ENCODE peak calls at places on chromosomes 4 and X, in five cellular contexts. One of them, this sample, is unnamed.

GRCh38 chr4:148503681-148504080 is 61.5 kb upstream of the NR3C2 start:
- DNase-seq in tibial nerve: no peak
- DNase-seq in left lung: no peak
- DNase-seq in fibroblast of the aortic adventitia: no peak
- DNase-seq in pancreas: no peak
- DNase-seq in this sample: no peak

GRCh38 chrX:151680805-151681204 is 14.5 kb upstream of the PRRG3 start:
- DNase-seq in tibial nerve: no peak
- DNase-seq in left lung: no peak
- DNase-seq in fibroblast of the aortic adventitia: peak
- DNase-seq in pancreas: no peak
- DNase-seq in this sample: peak

GRCh38 chr4:107792691-107793090 is 32.0 kb upstream of the SGMS2 start:
- DNase-seq in tibial nerve: no peak
- DNase-seq in left lung: no peak
- DNase-seq in fibroblast of the aortic adventitia: no peak
- DNase-seq in pancreas: no peak
- DNase-seq in this sample: no peak

GRCh38 chr4:158778065-158778711 is 9.4 kb downstream of the FNIP2 start:
- DNase-seq in tibial nerve: no peak
- DNase-seq in left lung: no peak
- DNase-seq in fibroblast of the aortic adventitia: no peak
- DNase-seq in pancreas: no peak
- DNase-seq in this sample: no peak

GRCh38 chr4:169080970-169081369 is 70.9 kb upstream of the CBR4 start:
- DNase-seq in tibial nerve: no peak
- DNase-seq in left lung: no peak
- DNase-seq in fibroblast of the aortic adventitia: peak
- DNase-seq in pancreas: no peak
- DNase-seq in this sample: peak

GRCh38 chr4:1675802-1676137 is 8.3 kb downstream of the FAM53A start:
- DNase-seq in tibial nerve: no peak
- DNase-seq in left lung: peak
- DNase-seq in fibroblast of the aortic adventitia: no peak
- DNase-seq in pancreas: no peak
- DNase-seq in this sample: no peak

GRCh38 chr4:52856802-52857201 is 5.3 kb upstream of the RASL11B start:
- DNase-seq in tibial nerve: no peak
- DNase-seq in left lung: no peak
- DNase-seq in fibroblast of the aortic adventitia: no peak
- DNase-seq in pancreas: no peak
- DNase-seq in this sample: no peak

GRCh38 chr4:149961876-149962597 is 116.2 kb upstream of the DCLK2 start:
- DNase-seq in tibial nerve: no peak
- DNase-seq in left lung: no peak
- DNase-seq in fibroblast of the aortic adventitia: peak
- DNase-seq in pancreas: no peak
- DNase-seq in this sample: peak

GRCh38 chrX:154373340-154374306 is 811 bp downstream of the FLNA start:
- DNase-seq in tibial nerve: peak
- DNase-seq in left lung: no peak
- DNase-seq in fibroblast of the aortic adventitia: peak
- DNase-seq in pancreas: peak
- DNase-seq in this sample: peak

GRCh38 chr4:167020410-167020809 is 213.9 kb downstream of the SPOCK3 start:
- DNase-seq in tibial nerve: no peak
- DNase-seq in left lung: no peak
- DNase-seq in fibroblast of the aortic adventitia: peak
- DNase-seq in pancreas: no peak
- DNase-seq in this sample: no peak

GRCh38 chrX:40663880-40664630 is 16.7 kb upstream of the CXorf38 start:
- DNase-seq in tibial nerve: no peak
- DNase-seq in left lung: no peak
- DNase-seq in fibroblast of the aortic adventitia: peak
- DNase-seq in pancreas: no peak
- DNase-seq in this sample: peak

GRCh38 chr4:78691333-78691732 is 84.8 kb upstream of the BMP2K start:
- DNase-seq in tibial nerve: no peak
- DNase-seq in left lung: no peak
- DNase-seq in fibroblast of the aortic adventitia: no peak
- DNase-seq in pancreas: no peak
- DNase-seq in this sample: no peak

GRCh38 chrX:115337735-115338134 is 48.2 kb downstream of the LUZP4 start:
- DNase-seq in tibial nerve: no peak
- DNase-seq in left lung: no peak
- DNase-seq in fibroblast of the aortic adventitia: peak
- DNase-seq in pancreas: no peak
- DNase-seq in this sample: peak

GRCh38 chr4:96955226-96955625 is 1115.3 kb downstream of the PDHA2 start:
- DNase-seq in tibial nerve: no peak
- DNase-seq in left lung: no peak
- DNase-seq in fibroblast of the aortic adventitia: no peak
- DNase-seq in pancreas: no peak
- DNase-seq in this sample: no peak

GRCh38 chr4:73764513-73764912 is 24.1 kb downstream of the CXCL8 start:
- DNase-seq in tibial nerve: no peak
- DNase-seq in left lung: no peak
- DNase-seq in fibroblast of the aortic adventitia: peak
- DNase-seq in pancreas: no peak
- DNase-seq in this sample: peak

GRCh38 chr4:1591107-1591506 is 93.0 kb downstream of the FAM53A start:
- DNase-seq in tibial nerve: no peak
- DNase-seq in left lung: peak
- DNase-seq in fibroblast of the aortic adventitia: no peak
- DNase-seq in pancreas: no peak
- DNase-seq in this sample: no peak

GRCh38 chrX:141278306-141278705 is 36.0 kb upstream of the SPANXC start:
- DNase-seq in tibial nerve: no peak
- DNase-seq in left lung: no peak
- DNase-seq in fibroblast of the aortic adventitia: peak
- DNase-seq in pancreas: no peak
- DNase-seq in this sample: peak

GRCh38 chr4:16233569-16234177 is 7.4 kb upstream of the TAPT1 start:
- DNase-seq in tibial nerve: no peak
- DNase-seq in left lung: no peak
- DNase-seq in fibroblast of the aortic adventitia: no peak
- DNase-seq in pancreas: no peak
- DNase-seq in this sample: no peak
- H3K4me3 ChIP-seq in tibial nerve: no peak
- H3K4me3 ChIP-seq in left lung: no peak
- H3K4me3 ChIP-seq in fibroblast of the aortic adventitia: no peak
- H3K4me3 ChIP-seq in pancreas: no peak
- H3K4me3 ChIP-seq in this sample: no peak

DNA sequence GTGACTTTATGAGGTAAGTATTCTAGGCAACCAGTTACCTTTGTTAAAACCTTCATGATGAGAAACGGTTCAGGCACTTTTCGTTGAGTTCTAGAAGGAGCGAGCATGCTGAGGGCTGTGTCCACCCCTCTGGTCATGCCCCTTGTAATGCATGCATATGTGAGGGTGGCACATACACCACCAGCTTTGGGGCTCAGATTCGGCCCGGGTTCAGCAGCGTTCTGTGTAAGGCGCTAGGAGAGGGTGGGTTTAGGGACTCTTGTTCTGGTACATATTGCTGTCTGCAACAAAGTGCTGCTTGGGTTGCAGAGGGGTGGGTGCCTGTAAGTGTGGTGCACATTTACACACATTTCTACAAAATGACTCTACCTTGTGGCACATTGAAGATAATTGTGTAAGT is 54.5 kb downstream of the NOP14 start:
- DNase-seq in tibial nerve: no peak
- DNase-seq in left lung: no peak
- DNase-seq in fibroblast of the aortic adventitia: no peak
- DNase-seq in pancreas: no peak
- DNase-seq in this sample: no peak
- TF ChIP-seq CTCF in tibial nerve: no peak
- TF ChIP-seq CTCF in left lung: no peak
- TF ChIP-seq CTCF in fibroblast of the aortic adventitia: no peak
- TF ChIP-seq CTCF in pancreas: no peak
- TF ChIP-seq CTCF in this sample: no peak

GRCh38 chr4:6991249-6991648 is 51.9 kb upstream of the TADA2B start:
- DNase-seq in tibial nerve: no peak
- DNase-seq in left lung: no peak
- DNase-seq in fibroblast of the aortic adventitia: no peak
- DNase-seq in pancreas: no peak
- DNase-seq in this sample: no peak
- H3K4me3 ChIP-seq in tibial nerve: no peak
- H3K4me3 ChIP-seq in left lung: no peak
- H3K4me3 ChIP-seq in fibroblast of the aortic adventitia: peak
- H3K4me3 ChIP-seq in pancreas: no peak
- H3K4me3 ChIP-seq in this sample: no peak

DNA sequence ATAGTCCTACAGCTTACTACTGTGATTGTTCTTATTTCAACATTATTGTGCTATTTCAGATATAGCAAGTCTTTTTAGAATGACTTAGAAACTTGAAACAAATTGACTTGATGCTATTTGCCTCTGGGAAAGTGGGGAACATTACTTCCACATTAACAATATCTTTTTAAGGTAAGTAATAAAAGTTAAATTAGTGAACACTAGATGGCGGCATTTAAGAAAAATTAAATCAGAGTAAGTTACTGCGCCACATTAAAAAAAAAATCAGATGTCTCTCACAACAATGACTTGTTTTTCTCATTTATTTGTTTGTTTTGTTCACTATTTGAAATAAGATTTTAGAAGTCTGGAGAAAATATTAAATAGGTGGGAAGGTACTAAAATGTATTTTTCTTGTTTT is 1026.9 kb upstream of the SLIT2 start:
- DNase-seq in tibial nerve: no peak
- DNase-seq in left lung: no peak
- DNase-seq in fibroblast of the aortic adventitia: peak
- DNase-seq in pancreas: no peak
- DNase-seq in this sample: peak
- TF ChIP-seq CTCF in tibial nerve: no peak
- TF ChIP-seq CTCF in left lung: no peak
- TF ChIP-seq CTCF in fibroblast of the aortic adventitia: no peak
- TF ChIP-seq CTCF in pancreas: peak
- TF ChIP-seq CTCF in this sample: no peak

GRCh38 chr4:123401466-123402175 is 5.0 kb downstream of the SPRY1 start:
- DNase-seq in tibial nerve: no peak
- DNase-seq in left lung: no peak
- DNase-seq in fibroblast of the aortic adventitia: peak
- DNase-seq in pancreas: no peak
- DNase-seq in this sample: no peak

GRCh38 chr4:123408471-123409084 is 12.0 kb downstream of the SPRY1 start:
- DNase-seq in tibial nerve: no peak
- DNase-seq in left lung: no peak
- DNase-seq in fibroblast of the aortic adventitia: peak
- DNase-seq in pancreas: no peak
- DNase-seq in this sample: no peak

GRCh38 chr4:123403205-123403604 is 6.6 kb downstream of the SPRY1 start:
- DNase-seq in tibial nerve: no peak
- DNase-seq in left lung: no peak
- DNase-seq in fibroblast of the aortic adventitia: peak
- DNase-seq in pancreas: no peak
- DNase-seq in this sample: no peak

GRCh38 chr4:123406862-123407261 is 10.3 kb downstream of the SPRY1 start:
- DNase-seq in tibial nerve: no peak
- DNase-seq in left lung: no peak
- DNase-seq in fibroblast of the aortic adventitia: no peak
- DNase-seq in pancreas: no peak
- DNase-seq in this sample: no peak

DNA sequence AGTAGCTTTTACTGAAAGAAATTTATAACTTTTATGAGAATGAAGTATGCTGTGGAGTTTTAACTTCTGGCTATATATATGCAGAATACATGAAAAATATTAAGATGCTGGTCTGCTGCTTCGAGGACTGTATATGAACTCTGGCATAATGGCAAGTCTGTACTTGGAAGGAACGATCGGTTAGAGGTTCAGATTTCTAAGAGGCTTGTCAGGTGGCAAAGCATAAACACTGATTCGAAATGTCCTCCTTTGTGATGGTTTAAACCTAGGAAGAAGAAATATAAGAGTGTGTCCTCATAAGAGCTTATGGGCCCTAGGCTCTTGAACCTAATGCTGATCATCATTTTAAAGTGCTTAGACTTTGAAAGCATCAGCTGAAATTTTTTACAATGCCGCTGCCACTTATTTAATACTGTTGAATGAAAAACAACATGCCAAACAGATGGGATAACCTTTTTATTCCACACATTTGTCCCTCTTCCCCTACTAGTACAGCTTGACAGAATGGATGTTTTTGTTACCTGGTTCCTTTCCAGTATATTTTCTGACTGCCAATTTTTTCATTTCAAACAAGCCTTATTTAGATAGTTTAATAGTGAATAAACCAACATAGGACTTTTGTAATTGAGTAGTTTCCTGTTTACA is 8.7 kb downstream of the SPRY1 start:
- DNase-seq in tibial nerve: no peak
- DNase-seq in left lung: no peak
- DNase-seq in fibroblast of the aortic adventitia: no peak
- DNase-seq in pancreas: no peak
- DNase-seq in this sample: no peak
- H3K4me3 ChIP-seq in tibial nerve: no peak
- H3K4me3 ChIP-seq in left lung: no peak
- H3K4me3 ChIP-seq in fibroblast of the aortic adventitia: no peak
- H3K4me3 ChIP-seq in pancreas: no peak
- H3K4me3 ChIP-seq in this sample: no peak

DNA sequence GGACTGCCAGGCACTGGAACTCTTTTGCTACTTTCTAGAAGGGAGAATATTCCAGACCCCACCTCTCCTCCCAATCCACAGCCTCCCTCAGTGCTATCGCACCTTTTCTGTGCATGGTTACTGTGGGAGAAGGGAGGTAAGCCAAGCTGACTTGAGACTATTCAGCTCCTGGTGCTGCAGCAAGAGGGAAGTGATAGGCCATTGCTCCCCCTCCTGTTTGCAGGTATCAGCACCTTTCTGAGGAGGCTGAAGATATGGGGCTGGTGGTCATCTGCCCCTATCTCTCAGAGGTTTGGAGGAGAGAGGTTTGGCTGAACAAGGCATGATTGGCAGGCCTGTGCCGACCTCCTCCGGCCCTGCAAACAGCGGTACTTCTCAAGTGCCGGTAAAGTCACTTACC is 103.3 kb upstream of the GATB start:
- DNase-seq in tibial nerve: no peak
- DNase-seq in left lung: no peak
- DNase-seq in fibroblast of the aortic adventitia: no peak
- DNase-seq in pancreas: no peak
- DNase-seq in this sample: no peak
- TF ChIP-seq CTCF in tibial nerve: no peak
- TF ChIP-seq CTCF in left lung: no peak
- TF ChIP-seq CTCF in fibroblast of the aortic adventitia: no peak
- TF ChIP-seq CTCF in pancreas: no peak
- TF ChIP-seq CTCF in this sample: no peak

GRCh38 chr4:184386271-184386781 is 88.0 kb downstream of the IRF2 start:
- DNase-seq in tibial nerve: no peak
- DNase-seq in left lung: no peak
- DNase-seq in fibroblast of the aortic adventitia: no peak
- DNase-seq in pancreas: no peak
- DNase-seq in this sample: no peak
- H3K4me3 ChIP-seq in tibial nerve: no peak
- H3K4me3 ChIP-seq in left lung: no peak
- H3K4me3 ChIP-seq in fibroblast of the aortic adventitia: no peak
- H3K4me3 ChIP-seq in pancreas: no peak
- H3K4me3 ChIP-seq in this sample: no peak

GRCh38 chr4:76990288-76991080 is 40.9 kb downstream of the SEPTIN11 start:
- DNase-seq in tibial nerve: no peak
- DNase-seq in left lung: no peak
- DNase-seq in fibroblast of the aortic adventitia: peak
- DNase-seq in pancreas: no peak
- DNase-seq in this sample: peak
- TF ChIP-seq CTCF in tibial nerve: no peak
- TF ChIP-seq CTCF in left lung: no peak
- TF ChIP-seq CTCF in fibroblast of the aortic adventitia: no peak
- TF ChIP-seq CTCF in pancreas: no peak
- TF ChIP-seq CTCF in this sample: peak